ENCODE peak calls at places on chromosomes 3 and 15, in nine cellular contexts. Y, A, K, G, E, O, J, R and N are unnamed samples.

GRCh38 chr15:60704129-60704528 is 225.2 kb upstream of the ICE2 start:
- DNase-seq in Y (no peak), A (no peak), K (no peak), G (no peak), E (no peak), O (no peak), J (no peak), R (no peak), N (no peak)

GRCh38 chr15:62624541-62625399 is 417.8 kb upstream of the TPM1 start:
- DNase-seq in Y (no peak), A (peak; percentile 58), K (peak; percentile 62), G (no peak), E (peak; percentile 42), O (no peak), J (peak; percentile 20), R (peak; percentile 56), N (no peak)

GRCh38 chr15:99423186-99424130 is 142.3 kb upstream of the MEF2A start:
- DNase-seq in Y (no peak), A (no peak), K (no peak), G (no peak), E (no peak), O (no peak), J (no peak), R (no peak), N (no peak)

GRCh38 chr15:65132841-65133549 is 613 bp downstream of the PDCD7 start:
- DNase-seq in Y (peak; percentile 56), A (peak; percentile 69), K (peak; percentile 65), G (no peak), E (peak; percentile 43), O (peak; percentile 21), J (peak; percentile 16), R (peak; percentile 65), N (no peak)

GRCh38 chr3:189275182-189275581 is 103.4 kb downstream of the TPRG1 start:
- DNase-seq in Y (no peak), A (no peak), K (no peak), G (no peak), E (no peak), O (no peak), J (no peak), R (no peak), N (no peak)

GRCh38 chr15:33089878-33090757 is 104.4 kb downstream of the FMN1 start:
- DNase-seq in Y (no peak), A (peak; percentile 22), K (peak; percentile 72), G (no peak), E (peak; percentile 63), O (no peak), J (no peak), R (peak; percentile 91), N (no peak)

GRCh38 chr3:119315600-119316312 is 21.6 kb downstream of the ARHGAP31 start:
- DNase-seq in Y (no peak), A (no peak), K (no peak), G (no peak), E (no peak), O (no peak), J (no peak), R (peak; percentile 40), N (no peak)

GRCh38 chr3:189724366-189724765 is 93.2 kb downstream of the TP63 start:
- DNase-seq in Y (no peak), A (no peak), K (no peak), G (no peak), E (no peak), O (no peak), J (no peak), R (peak; percentile 37), N (no peak)

GRCh38 chr3:172065534-172065933 is 26.2 kb downstream of the FNDC3B start:
- DNase-seq in Y (no peak), A (no peak), K (no peak), G (no peak), E (peak; percentile 45), O (no peak), J (no peak), R (peak; percentile 85), N (no peak)

GRCh38 chr3:76038949-76039348 is 253.6 kb upstream of the ZNF717 start:
- DNase-seq in Y (no peak), A (no peak), K (no peak), G (no peak), E (no peak), O (no peak), J (no peak), R (no peak), N (no peak)

GRCh38 chr15:34588046-34588674 is 4.7 kb upstream of the GOLGA8B start:
- DNase-seq in Y (no peak), A (peak; percentile 76), K (peak; percentile 86), G (no peak), E (peak; percentile 80), O (peak; percentile 59), J (peak; percentile 43), R (peak; percentile 91), N (peak; percentile 43)

GRCh38 chr3:72338942-72339749 is 509.1 kb downstream of the SHQ1 start:
- DNase-seq in Y (no peak), A (peak; percentile 47), K (peak; percentile 89), G (no peak), E (peak; percentile 98), O (no peak), J (no peak), R (peak; percentile 97), N (no peak)

GRCh38 chr3:154218728-154219127 is 97.5 kb downstream of the ARHGEF26 start:
- DNase-seq in Y (no peak), A (no peak), K (no peak), G (no peak), E (no peak), O (no peak), J (no peak), R (no peak), N (no peak)

GRCh38 chr3:33152363-33153360 is 38.8 kb downstream of the CRTAP start:
- DNase-seq in Y (no peak), A (no peak), K (peak; percentile 46), G (no peak), E (no peak), O (no peak), J (no peak), R (no peak), N (no peak)

GRCh38 chr3:46449755-46450552 is 14.8 kb downstream of the LTF start:
- DNase-seq in Y (no peak), A (peak; percentile 10), K (peak; percentile 49), G (no peak), E (no peak), O (no peak), J (no peak), R (peak; percentile 22), N (no peak)

GRCh38 chr15:64877435-64877834 is 34.3 kb upstream of the ANKDD1A start:
- DNase-seq in Y (no peak), A (no peak), K (no peak), G (no peak), E (no peak), O (peak; percentile 84), J (peak; percentile 82), R (peak; percentile 40), N (no peak)

GRCh38 chr15:67768592-67768991 is 56.7 kb upstream of the SKOR1 start:
- DNase-seq in Y (no peak), A (no peak), K (no peak), G (no peak), E (no peak), O (no peak), J (no peak), R (no peak), N (no peak)

GRCh38 chr15:99574502-99574901 is 8.7 kb downstream of the MEF2A start:
- DNase-seq in Y (no peak), A (no peak), K (no peak), G (no peak), E (no peak), O (no peak), J (no peak), R (no peak), N (no peak)

GRCh38 chr15:57890351-57890750 is 175.2 kb downstream of the ALDH1A2 start:
- DNase-seq in Y (no peak), A (no peak), K (peak; percentile 71), G (no peak), E (peak; percentile 44), O (no peak), J (no peak), R (peak; percentile 9), N (no peak)

GRCh38 chr3:54776601-54777000 is 151.3 kb downstream of the LRTM1 start:
- DNase-seq in Y (no peak), A (no peak), K (no peak), G (no peak), E (no peak), O (no peak), J (no peak), R (no peak), N (no peak)

GRCh38 chr3:46666471-46666845 is 27.0 kb downstream of the ALS2CL start:
- DNase-seq in Y (no peak), A (no peak), K (no peak), G (no peak), E (no peak), O (no peak), J (peak; percentile 64), R (no peak), N (no peak)

GRCh38 chr15:50187997-50188396 is 6.0 kb downstream of the SLC27A2 start:
- DNase-seq in Y (no peak), A (no peak), K (no peak), G (no peak), E (no peak), O (no peak), J (no peak), R (no peak), N (no peak)

GRCh38 chr3:17747184-17747889 is 4.9 kb upstream of the TBC1D5 start:
- DNase-seq in Y (no peak), A (peak; percentile 89), K (no peak), G (no peak), E (no peak), O (peak; percentile 18), J (no peak), R (no peak), N (no peak)

GRCh38 chr3:88912294-88913014 is 195.0 kb upstream of the EPHA3 start:
- DNase-seq in Y (no peak), A (no peak), K (no peak), G (no peak), E (no peak), O (no peak), J (no peak), R (no peak), N (no peak)

GRCh38 chr3:123521179-123521969 is 63.5 kb downstream of the HACD2 start:
- DNase-seq in Y (no peak), A (no peak), K (no peak), G (no peak), E (no peak), O (peak; percentile 34), J (no peak), R (peak; percentile 62), N (no peak)

GRCh38 chr3:126350502-126351085 is 6.6 kb downstream of the KLF15 start:
- DNase-seq in Y (no peak), A (no peak), K (no peak), G (no peak), E (no peak), O (no peak), J (no peak), R (no peak), N (no peak)

GRCh38 chr15:75348034-75348562 is 1.3 kb downstream of the NEIL1 start:
- DNase-seq in Y (no peak), A (peak; percentile 1), K (peak; percentile 13), G (no peak), E (no peak), O (no peak), J (no peak), R (no peak), N (no peak)

GRCh38 chr15:59614153-59614552 is 2.6 kb downstream of the GCNT3 start:
- DNase-seq in Y (no peak), A (no peak), K (no peak), G (no peak), E (no peak), O (no peak), J (no peak), R (no peak), N (no peak)

GRCh38 chr3:157129782-157130137 is 30.2 kb downstream of the CCNL1 start:
- DNase-seq in Y (no peak), A (no peak), K (no peak), G (no peak), E (no peak), O (no peak), J (no peak), R (no peak), N (no peak)

GRCh38 chr3:71754610-71755253 is 1.1 kb downstream of the GPR27 start:
- DNase-seq in Y (no peak), A (no peak), K (no peak), G (no peak), E (no peak), O (no peak), J (no peak), R (no peak), N (no peak)

GRCh38 chr3:185151959-185152432 is 864 bp downstream of the C3orf70 start:
- DNase-seq in Y (no peak), A (no peak), K (peak; percentile 32), G (no peak), E (no peak), O (no peak), J (peak; percentile 61), R (no peak), N (no peak)